ENCODE peak calls at places on chromosomes 5 and 9, in six cellular contexts. X, E, N, W, C and R are unnamed samples.

GRCh38 chr5:32880781-32881180 is 169.7 kb downstream of the NPR3 start:
- DNase-seq in E (no peak), W (no peak), X (no peak), C (no peak), N (no peak), R (no peak)

GRCh38 chr9:127520941-127521918 is 69.9 kb downstream of the LRSAM1 start:
- DNase-seq in C (no peak), X (no peak), W (no peak), E (peak; percentile 66), N (peak; percentile 95), R (no peak)

GRCh38 chr9:11269036-11269435 is 656.2 kb upstream of the PTPRD start:
- DNase-seq in N (no peak), X (no peak), W (no peak), C (no peak), E (no peak), R (no peak)

GRCh38 chr5:154214236-154215106 is 23.9 kb downstream of the GALNT10 start:
- DNase-seq in E (no peak), W (no peak), C (no peak), X (no peak), N (no peak), R (no peak)

GRCh38 chr9:6413365-6414263 is 615 bp downstream of the UHRF2 start:
- DNase-seq in C (peak; percentile 5), W (peak; percentile 42), N (no peak), E (peak; percentile 4), X (peak; percentile 8), R (no peak)

GRCh38 chr5:116738270-116738947 is 163.8 kb upstream of the SEMA6A start:
- DNase-seq in N (no peak), W (no peak), X (no peak), E (peak; percentile 8), C (no peak), R (peak; percentile 47)

GRCh38 chr5:144142030-144142825 is 28.2 kb downstream of the YIPF5 start:
- DNase-seq in X (no peak), C (peak; percentile 52), W (peak; percentile 58), E (no peak), N (peak; percentile 62), R (no peak)

GRCh38 chr9:32486839-32487562 is 39.0 kb downstream of the RIGI start:
- DNase-seq in E (no peak), N (no peak), W (no peak), C (no peak), X (no peak), R (no peak)

GRCh38 chr5:1639757-1640156 is 116.0 kb upstream of the LPCAT1 start:
- DNase-seq in E (no peak), W (no peak), X (no peak), N (no peak), C (no peak), R (no peak)

GRCh38 chr9:10274156-10274555 is 338.6 kb downstream of the PTPRD start:
- DNase-seq in W (no peak), X (no peak), C (no peak), N (peak; percentile 47), E (no peak), R (no peak)

GRCh38 chr5:180598316-180598701 is 7.0 kb upstream of the SCGB3A1 start:
- DNase-seq in W (no peak), N (no peak), E (no peak), X (no peak), C (no peak), R (no peak)

GRCh38 chr9:126513159-126514036 is 100.3 kb upstream of the LMX1B start:
- DNase-seq in X (no peak), N (no peak), E (no peak), C (no peak), W (no peak), R (no peak)

GRCh38 chr9:35791321-35791921 is at the start of gene NPR2:
- DNase-seq in E (peak; percentile 30), N (peak; percentile 43), X (no peak), W (no peak), C (no peak), R (peak; percentile 61)

GRCh38 chr9:70255521-70255920 is 3.3 kb upstream of the SMC5 start:
- DNase-seq in C (no peak), W (no peak), N (peak; percentile 44), X (no peak), E (no peak), R (no peak)

GRCh38 chr9:87327567-87328125 is 170.0 kb upstream of the DAPK1 start:
- DNase-seq in E (no peak), W (no peak), C (no peak), X (no peak), N (no peak), R (no peak)

GRCh38 chr5:150043657-150044333 is 42.6 kb downstream of the CSF1R start:
- DNase-seq in C (peak; percentile 21), E (no peak), W (no peak), X (no peak), N (peak; percentile 61), R (no peak)

GRCh38 chr9:27749838-27750237 is 176.6 kb upstream of the C9orf72 start:
- DNase-seq in N (no peak), C (no peak), X (no peak), W (no peak), E (no peak), R (no peak)

GRCh38 chr5:56656816-56657740 is 158.3 kb upstream of the MAP3K1 start:
- DNase-seq in X (no peak), N (no peak), C (no peak), W (no peak), E (no peak), R (no peak)

GRCh38 chr9:93218671-93219420 is 34.9 kb downstream of the WNK2 start:
- DNase-seq in X (no peak), C (no peak), N (no peak), W (no peak), E (no peak), R (no peak)

GRCh38 chr9:93217706-93218105 is 33.8 kb downstream of the WNK2 start:
- DNase-seq in C (no peak), N (no peak), X (peak; percentile 67), W (no peak), E (no peak), R (no peak)

GRCh38 chr9:93216072-93216364 is 32.1 kb downstream of the WNK2 start:
- DNase-seq in X (no peak), C (no peak), W (no peak), E (no peak), N (no peak), R (no peak)

GRCh38 chr9:93219692-93220091 is 35.8 kb downstream of the WNK2 start:
- DNase-seq in X (no peak), W (no peak), N (no peak), C (no peak), E (no peak), R (no peak)

DNA sequence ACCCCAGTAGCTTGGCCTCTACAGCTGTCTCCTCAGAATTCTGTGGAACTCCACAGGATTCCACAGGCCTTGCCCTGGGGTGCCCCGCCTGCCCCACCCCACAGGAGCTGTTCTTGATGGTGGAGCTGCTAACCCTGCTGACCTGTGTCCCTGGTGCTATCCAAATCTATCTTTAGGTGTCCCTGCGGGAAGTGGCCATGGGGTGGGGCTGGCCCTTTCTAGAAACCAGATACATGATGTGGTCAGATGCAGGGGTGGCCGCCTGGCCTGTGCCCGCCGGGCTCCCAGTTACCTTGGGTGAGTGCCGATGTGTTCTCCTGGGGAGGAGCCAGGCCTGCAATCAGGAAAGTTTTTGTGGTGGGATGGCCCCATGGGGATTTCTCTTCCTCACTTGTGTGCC is 34.2 kb downstream of the WNK2 start:
- DNase-seq in X (peak; percentile 93), C (no peak), N (no peak), E (peak; percentile 58), W (no peak), R (peak; percentile 85)
- H3K27ac ChIP-seq in X (peak overlapping the region; percentile 97), C (no peak overlapping the region), N (no peak overlapping the region), E (peak overlapping the region; percentile 56), W (no peak overlapping the region), R (peak overlapping the region; percentile 69)

GRCh38 chr5:76620166-76620565 is 3.0 kb downstream of the F2RL2 start:
- DNase-seq in W (no peak), E (no peak), C (no peak), X (no peak), N (no peak), R (no peak)

GRCh38 chr5:76625087-76625860 is 2.1 kb upstream of the F2RL2 start:
- DNase-seq in N (peak; percentile 16), E (no peak), C (no peak), W (no peak), X (no peak), R (no peak)

GRCh38 chr5:76622076-76622475 is 1.1 kb downstream of the F2RL2 start:
- DNase-seq in W (no peak), X (no peak), E (no peak), C (no peak), N (no peak), R (no peak)

GRCh38 chr5:76626738-76627137 is 3.5 kb upstream of the F2RL2 start:
- DNase-seq in E (no peak), X (no peak), N (no peak), C (peak; percentile 64), W (no peak), R (no peak)

DNA sequence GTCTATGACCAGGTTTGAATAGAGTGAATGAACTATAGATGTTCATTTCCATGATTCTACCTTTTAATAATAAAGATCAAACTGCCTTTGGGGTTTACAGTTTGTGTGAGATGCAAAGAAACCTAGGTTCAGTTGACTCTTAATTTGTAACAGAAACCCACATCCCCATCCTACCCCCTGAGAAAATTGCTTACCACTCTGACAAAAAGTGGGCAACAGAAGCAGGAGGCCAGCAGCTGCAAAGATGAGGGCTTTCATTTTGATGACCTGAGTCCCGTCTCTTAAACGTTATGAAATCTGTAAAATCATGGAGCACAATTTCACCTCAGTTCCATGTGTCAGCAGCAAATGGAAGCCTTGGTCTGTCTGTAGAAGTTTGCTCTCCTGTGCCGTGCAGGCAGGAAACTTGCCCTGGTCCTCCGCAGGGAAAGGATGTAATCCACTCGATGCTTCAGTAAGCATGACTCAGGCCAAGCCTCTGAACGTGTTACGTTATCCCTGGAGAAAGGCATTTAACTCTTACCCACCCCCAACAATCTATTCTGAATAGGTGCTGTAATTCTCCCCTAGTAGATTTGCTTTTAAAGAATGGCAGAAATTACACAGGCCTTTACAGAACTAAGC is at the start of gene F2RL2:
- DNase-seq in C (no peak), X (no peak), W (no peak), E (no peak), N (peak; percentile 85), R (peak; percentile 15)
- H3K4me3 ChIP-seq in C (no peak within 1 kb of the TSS), X (no peak within 1 kb of the TSS), W (no peak within 1 kb of the TSS), E (no peak within 1 kb of the TSS), N (no peak within 1 kb of the TSS), R (peak within 1 kb of the TSS; percentile 31)

DNA sequence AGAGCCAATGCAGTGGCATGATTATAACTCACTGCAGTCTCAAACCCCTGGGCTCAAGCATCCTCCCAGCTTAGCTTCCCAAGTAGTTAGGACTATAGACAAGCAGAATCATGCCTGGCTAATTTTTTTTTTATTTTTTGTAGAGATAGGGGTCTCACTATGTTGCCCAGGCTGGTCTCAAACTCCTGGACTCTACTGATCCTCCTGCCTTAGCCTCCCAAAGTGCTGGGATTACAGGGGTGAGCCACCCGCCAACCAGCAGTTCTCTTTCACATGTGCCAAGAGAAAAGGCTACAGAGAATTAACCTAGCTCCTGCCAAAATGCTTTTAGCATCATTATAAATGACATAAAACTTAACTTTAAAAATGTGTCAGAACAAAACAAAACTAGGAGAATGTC is 8.1 kb downstream of the AK3 start:
- DNase-seq in N (no peak), W (no peak), X (no peak), E (no peak), C (no peak), R (no peak)
- H3K27ac ChIP-seq in N (no peak overlapping the region), W (no peak overlapping the region), X (no peak overlapping the region), E (no peak overlapping the region), C (no peak overlapping the region), R (no peak overlapping the region)

DNA sequence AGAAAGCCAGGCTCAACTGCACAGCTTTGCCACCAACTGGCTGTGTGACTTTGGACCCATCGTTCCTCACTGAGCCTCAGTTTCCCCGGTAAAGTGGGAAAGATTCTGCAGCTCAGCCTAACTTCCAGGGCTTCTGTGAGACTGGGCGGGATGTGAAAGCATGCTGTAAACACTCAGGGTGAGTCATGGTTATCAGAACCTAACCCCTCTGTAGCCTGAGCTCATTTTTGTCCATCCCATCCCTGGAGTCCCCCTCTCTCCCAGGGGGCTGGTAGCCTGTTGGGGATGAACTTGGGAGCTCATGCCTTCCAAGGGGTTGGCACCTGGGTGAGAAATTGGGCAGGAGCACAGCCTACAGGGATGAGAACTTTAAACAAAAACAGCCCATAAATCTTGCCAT is 2.3 kb downstream of the CCDC69 start:
- DNase-seq in E (no peak), W (no peak), C (no peak), X (no peak), N (peak; percentile 56), R (no peak)
- H3K4me3 ChIP-seq in E (no peak overlapping the region), W (peak overlapping the region; percentile 83), C (no peak overlapping the region), X (peak overlapping the region; percentile 87), N (no peak overlapping the region), R (peak overlapping the region; percentile 83)